ENCODE peak calls at places on chromosomes 3 and 15, in seven cellular contexts. Q is GM13976, O is MCF 10A, H is suprapubic skin, A is spleen, R is endothelial cell of umbilical vein, B is mesothelial cell of epicardium. G is an unnamed sample.

GRCh38 chr3:32842531-32842931 is 24.7 kb downstream of the TRIM71 start:
- DNase-seq in Q (no peak), O (no peak), H (no peak), A (no peak), R (no peak), B (no peak), G (no peak)

GRCh38 chr15:51289290-51289689 is 49.1 kb downstream of the CYP19A1 start:
- DNase-seq in Q (no peak), O (no peak), H (no peak), A (no peak), R (no peak), B (no peak), G (no peak)

GRCh38 chr15:95718441-95718840 is 612.1 kb upstream of the NR2F2 start:
- DNase-seq in Q (no peak), O (no peak), H (no peak), A (no peak), R (no peak), B (no peak), G (no peak)

GRCh38 chr3:126197854-126198584 is 17.6 kb upstream of the ALDH1L1 start:
- DNase-seq in Q (peak; percentile 58), O (peak; percentile 68), H (no peak), A (no peak), R (peak; percentile 66), B (no peak), G (peak; percentile 77)

GRCh38 chr3:124202754-124203153 is 210.8 kb upstream of the ROPN1 start:
- DNase-seq in Q (no peak), O (no peak), H (no peak), A (no peak), R (no peak), B (no peak), G (no peak)

GRCh38 chr3:57805674-57806073 is 49.6 kb downstream of the SLMAP start:
- DNase-seq in Q (no peak), O (peak; percentile 89), H (no peak), A (no peak), R (peak; percentile 76), B (no peak), G (no peak)

GRCh38 chr15:79157631-79158592 is 67.3 kb upstream of the RASGRF1 start:
- DNase-seq in Q (no peak), O (peak; percentile 83), H (no peak), A (no peak), R (no peak), B (no peak), G (no peak)

GRCh38 chr3:75294124-75294523 is 370.0 kb upstream of the FRG2C start:
- DNase-seq in Q (peak; percentile 19), O (peak; percentile 10), H (no peak), A (no peak), R (no peak), B (peak; percentile 23), G (peak; percentile 14)

GRCh38 chr3:113167929-113168771 is 43.2 kb upstream of the BOC start:
- DNase-seq in Q (no peak), O (no peak), H (peak; percentile 69), A (no peak), R (no peak), B (no peak), G (no peak)

GRCh38 chr3:130820976-130821375 is 72.9 kb upstream of the ATP2C1 start:
- DNase-seq in Q (no peak), O (peak; percentile 87), H (no peak), A (no peak), R (peak; percentile 3), B (no peak), G (no peak)

GRCh38 chr15:90219421-90220141 is 14.2 kb downstream of the CIB1 start:
- DNase-seq in Q (peak; percentile 78), O (no peak), H (no peak), A (peak; percentile 88), R (peak; percentile 20), B (no peak), G (peak; percentile 82)

GRCh38 chr3:107512108-107512507 is 10.7 kb upstream of the BBX start:
- DNase-seq in Q (no peak), O (peak; percentile 13), H (no peak), A (no peak), R (no peak), B (no peak), G (no peak)

GRCh38 chr3:141070727-141071357 is 19.7 kb downstream of the SPSB4 start:
- DNase-seq in Q (no peak), O (no peak), H (peak; percentile 32), A (no peak), R (no peak), B (no peak), G (no peak)

GRCh38 chr15:38354321-38354929 is 99.5 kb upstream of the FAM98B start:
- DNase-seq in Q (peak; percentile 38), O (peak; percentile 78), H (peak; percentile 66), A (no peak), R (peak; percentile 80), B (no peak), G (peak; percentile 77)

GRCh38 chr15:62112616-62113593 is 46.1 kb downstream of the C2CD4A start:
- DNase-seq in Q (no peak), O (peak; percentile 93), H (no peak), A (no peak), R (peak; percentile 69), B (no peak), G (no peak)

GRCh38 chr3:129614927-129615363 is 8.5 kb upstream of the PLXND1 start:
- DNase-seq in Q (no peak), O (no peak), H (peak; percentile 82), A (peak; percentile 76), R (no peak), B (no peak), G (no peak)

GRCh38 chr15:33857726-33858125 is 110.6 kb upstream of the CHRM5 start:
- DNase-seq in Q (no peak), O (no peak), H (no peak), A (no peak), R (no peak), B (no peak), G (no peak)

GRCh38 chr3:126960604-126960995 is 22.3 kb upstream of the PLXNA1 start:
- DNase-seq in Q (no peak), O (no peak), H (peak; percentile 64), A (peak; percentile 80), R (no peak), B (no peak), G (no peak)

GRCh38 chr15:65524226-65524625 is 6.0 kb upstream of the HACD3 start:
- DNase-seq in Q (no peak), O (no peak), H (no peak), A (no peak), R (no peak), B (no peak), G (no peak)

GRCh38 chr3:116864627-116864927 is 155.0 kb downstream of the TUSC7 start:
- DNase-seq in Q (no peak), O (no peak), H (no peak), A (no peak), R (no peak), B (no peak), G (no peak)

DNA sequence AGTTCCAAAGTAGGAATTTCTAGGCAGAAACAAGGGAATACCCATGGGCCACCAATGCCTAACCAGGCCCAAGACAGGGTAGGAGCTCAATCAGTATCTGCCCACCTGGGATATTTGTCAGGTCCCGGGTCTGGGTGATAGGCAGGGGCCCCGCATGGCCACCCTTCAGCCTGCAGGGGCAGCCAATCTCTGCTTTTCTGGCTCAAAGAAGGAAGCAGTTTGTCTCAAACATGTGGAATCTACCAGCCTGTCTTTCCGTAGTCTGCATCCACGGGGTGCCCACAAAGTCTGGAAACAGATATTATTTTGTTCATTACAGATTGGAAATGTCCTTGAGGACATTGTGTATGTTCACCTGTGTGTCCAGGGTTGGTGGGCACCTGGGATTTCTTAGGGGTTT is 56.2 kb downstream of the CEMIP start:
- DNase-seq in Q (no peak), O (no peak), H (no peak), A (no peak), R (no peak), B (no peak), G (no peak)
- TF ChIP-seq CTCF in Q (no peak), O (no peak), H (no peak), A (no peak), R (no peak), B (no peak), G (no peak)

GRCh38 chr3:28243424-28244106 is 2.1 kb downstream of the CMC1 start:
- DNase-seq in Q (no peak), O (no peak), H (no peak), A (no peak), R (no peak), B (no peak), G (no peak)

GRCh38 chr3:28242519-28242918 is 1.1 kb downstream of the CMC1 start:
- DNase-seq in Q (no peak), O (no peak), H (no peak), A (no peak), R (no peak), B (no peak), G (no peak)

GRCh38 chr3:28240440-28240839 is 979 bp upstream of the CMC1 start:
- DNase-seq in Q (no peak), O (no peak), H (no peak), A (peak; percentile 58), R (peak; percentile 1), B (no peak), G (no peak)

GRCh38 chr3:28239108-28239507 is 2.3 kb upstream of the CMC1 start:
- DNase-seq in Q (no peak), O (no peak), H (no peak), A (no peak), R (no peak), B (no peak), G (no peak)

GRCh38 chr3:28241221-28242160 is at the start of gene CMC1:
- DNase-seq in Q (peak; percentile 94), O (peak; percentile 97), H (peak; percentile 98), A (peak; percentile 98), R (peak; percentile 98), B (peak; percentile 96), G (peak; percentile 95)
- TF ChIP-seq CTCF in Q (no peak), O (no peak), H (no peak), A (no peak), R (no peak), B (no peak), G (no peak)

DNA sequence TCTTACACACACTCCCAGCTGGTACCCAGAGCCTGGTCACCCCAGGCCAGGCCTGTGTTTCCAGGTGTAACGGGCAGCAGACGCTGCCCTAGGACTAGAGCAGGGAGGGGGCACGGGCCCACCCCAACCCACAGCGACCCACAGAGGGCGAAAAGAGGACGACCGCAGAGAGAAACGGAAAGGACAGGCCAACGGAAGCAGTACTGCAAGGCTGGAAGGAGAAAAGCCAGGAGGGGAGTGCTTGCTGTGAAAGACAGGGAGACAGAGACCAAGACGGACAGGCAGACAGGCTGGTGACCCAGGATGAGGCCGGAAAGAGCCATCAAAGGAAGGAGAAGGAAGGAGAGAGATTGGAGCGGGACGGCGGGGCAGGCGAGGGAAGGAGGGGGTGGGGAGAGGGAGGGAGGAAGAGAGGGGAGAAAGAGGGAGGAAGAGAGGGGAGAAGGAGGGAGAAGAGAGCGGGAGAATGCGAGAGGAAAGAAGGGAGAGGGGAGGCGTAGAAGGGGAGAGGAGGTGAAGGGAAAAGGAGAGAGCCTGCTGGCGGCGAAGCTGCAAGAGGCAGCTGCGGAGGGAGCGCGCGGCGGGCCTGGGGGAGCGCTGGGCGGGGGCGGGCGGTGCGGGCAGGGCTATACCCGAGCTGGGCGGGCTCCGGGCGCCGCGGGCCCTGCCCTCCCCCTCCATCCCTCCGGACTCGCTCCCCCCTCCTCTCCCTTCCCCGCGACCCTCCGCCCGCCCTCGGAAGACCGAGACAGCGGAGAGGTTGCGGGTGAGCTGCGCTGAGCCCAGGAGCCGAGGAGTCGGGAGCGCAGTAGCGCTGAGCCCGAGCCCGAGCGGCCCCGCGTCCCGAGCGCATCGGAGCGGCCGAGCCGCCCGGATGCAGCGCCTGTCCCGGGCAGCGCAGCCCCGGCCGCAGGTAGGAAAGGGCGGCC is at the start of gene SLC6A1:
- DNase-seq in Q (no peak), O (no peak), H (no peak), A (no peak), R (no peak), B (no peak), G (no peak)
- TF ChIP-seq CTCF in Q (no peak), O (no peak), H (no peak), A (no peak), R (no peak), B (no peak), G (no peak)

GRCh38 chr15:48723964-48724363 is 78.5 kb upstream of the FBN1 start:
- DNase-seq in Q (no peak), O (no peak), H (no peak), A (no peak), R (no peak), B (no peak), G (no peak)
- TF ChIP-seq CTCF in Q (no peak), O (no peak), H (no peak), A (no peak), R (no peak), B (no peak), G (no peak)